ENCODE peak calls at places on chromosomes 11 and 22, in nine cellular contexts. Z, O, G, V, F, P, D, I and T are unnamed samples.

GRCh38 chr22:44164031-44164430 is 16.7 kb upstream of the PARVG start:
- DNase-seq in Z (peak), O (no peak), G (no peak), V (no peak), F (no peak), P (no peak), D (no peak), I (no peak), T (no peak)

GRCh38 chr22:45082795-45083194 is 73.0 kb upstream of the PHF21B start:
- DNase-seq in Z (no peak), O (no peak), G (no peak), V (no peak), F (no peak), P (no peak), D (peak), I (no peak), T (peak)

GRCh38 chr22:40251106-40251505 is 73.4 kb downstream of the TNRC6B start:
- DNase-seq in Z (no peak), O (no peak), G (no peak), V (no peak), F (no peak), P (no peak), D (no peak), I (no peak), T (no peak)

GRCh38 chr11:32893091-32893946 is 708 bp downstream of the QSER1 start:
- DNase-seq in Z (peak), O (no peak), G (no peak), V (peak), F (peak), P (peak), D (peak), I (peak), T (no peak)

GRCh38 chr11:57001674-57002401 is 13.1 kb downstream of the OR5AK2 start:
- DNase-seq in Z (no peak), O (no peak), G (no peak), V (no peak), F (no peak), P (no peak), D (no peak), I (no peak), T (no peak)

GRCh38 chr22:32177221-32177765 is 18.2 kb upstream of the C22orf42 start:
- DNase-seq in Z (no peak), O (no peak), G (no peak), V (no peak), F (no peak), P (no peak), D (no peak), I (no peak), T (no peak)

GRCh38 chr11:45383229-45383628 is 97.1 kb upstream of the SYT13 start:
- DNase-seq in Z (no peak), O (no peak), G (peak), V (no peak), F (no peak), P (no peak), D (no peak), I (no peak), T (no peak)

GRCh38 chr22:22026157-22026831 is 43.7 kb upstream of the TOP3B start:
- DNase-seq in Z (no peak), O (no peak), G (no peak), V (no peak), F (no peak), P (no peak), D (no peak), I (no peak), T (no peak)

GRCh38 chr11:6395470-6396060 is 5.3 kb downstream of the SMPD1 start:
- DNase-seq in Z (peak), O (no peak), G (no peak), V (no peak), F (no peak), P (no peak), D (no peak), I (no peak), T (no peak)

GRCh38 chr11:130905512-130905911 is 10.8 kb downstream of the SNX19 start:
- DNase-seq in Z (no peak), O (no peak), G (no peak), V (no peak), F (no peak), P (no peak), D (no peak), I (no peak), T (no peak)

GRCh38 chr11:34968862-34969261 is 52.4 kb downstream of the PDHX start:
- DNase-seq in Z (no peak), O (no peak), G (no peak), V (no peak), F (no peak), P (no peak), D (no peak), I (no peak), T (no peak)

GRCh38 chr11:3146612-3147256 is 18.4 kb downstream of the OSBPL5 start:
- DNase-seq in Z (no peak), O (peak), G (no peak), V (no peak), F (no peak), P (no peak), D (no peak), I (no peak), T (no peak)

GRCh38 chr22:35548762-35549106 is 8.1 kb downstream of the RASD2 start:
- DNase-seq in Z (no peak), O (no peak), G (no peak), V (no peak), F (no peak), P (no peak), D (no peak), I (no peak), T (no peak)

GRCh38 chr11:70826950-70827349 is 425.4 kb downstream of the SHANK2 start:
- DNase-seq in Z (no peak), O (no peak), G (no peak), V (no peak), F (no peak), P (no peak), D (no peak), I (no peak), T (no peak)

GRCh38 chr11:15793032-15793996 is 563.0 kb downstream of the SOX6 start:
- DNase-seq in Z (no peak), O (peak), G (peak), V (no peak), F (no peak), P (no peak), D (no peak), I (peak), T (no peak)

GRCh38 chr11:67240575-67241389 is 25.5 kb upstream of the GRK2 start:
- DNase-seq in Z (peak), O (no peak), G (peak), V (peak), F (no peak), P (peak), D (peak), I (peak), T (no peak)

GRCh38 chr11:5639953-5640352 is 15.2 kb downstream of the TRIM34 start:
- DNase-seq in Z (no peak), O (no peak), G (no peak), V (no peak), F (no peak), P (no peak), D (no peak), I (no peak), T (no peak)

GRCh38 chr11:46345131-46345597 is 2.1 kb upstream of the DGKZ start:
- DNase-seq in Z (no peak), O (no peak), G (no peak), V (no peak), F (no peak), P (no peak), D (peak), I (peak), T (no peak)

GRCh38 chr11:111388842-111389241 is 9.8 kb upstream of the POU2AF1 start:
- DNase-seq in Z (no peak), O (no peak), G (no peak), V (no peak), F (no peak), P (no peak), D (no peak), I (peak), T (no peak)

GRCh38 chr11:131666617-131667016 is 296.2 kb downstream of the NTM start:
- DNase-seq in Z (no peak), O (no peak), G (peak), V (no peak), F (no peak), P (no peak), D (no peak), I (no peak), T (no peak)

GRCh38 chr11:45864041-45864440 is 16.8 kb downstream of the CRY2 start:
- DNase-seq in Z (no peak), O (no peak), G (no peak), V (no peak), F (no peak), P (no peak), D (no peak), I (no peak), T (no peak)

GRCh38 chr22:26939466-26939865 is 282.1 kb downstream of the MIAT start:
- DNase-seq in Z (no peak), O (no peak), G (no peak), V (no peak), F (no peak), P (no peak), D (no peak), I (no peak), T (no peak)

GRCh38 chr11:46134061-46134460 is 12.8 kb upstream of the PHF21A start:
- DNase-seq in Z (no peak), O (no peak), G (no peak), V (no peak), F (no peak), P (no peak), D (no peak), I (no peak), T (no peak)

GRCh38 chr11:94455861-94456260 is 37.8 kb downstream of the MRE11 start:
- DNase-seq in Z (no peak), O (no peak), G (no peak), V (peak), F (no peak), P (peak), D (no peak), I (peak), T (no peak)

GRCh38 chr22:24938741-24939341 is 7.7 kb downstream of the LHFPL7 start:
- DNase-seq in Z (no peak), O (no peak), G (no peak), V (peak), F (no peak), P (peak), D (peak), I (peak), T (no peak)

GRCh38 chr22:37352481-37352880 is 70.2 kb downstream of the CYTH4 start:
- DNase-seq in Z (no peak), O (no peak), G (no peak), V (no peak), F (no peak), P (no peak), D (no peak), I (no peak), T (no peak)

GRCh38 chr11:107719557-107720304 is 7.9 kb upstream of the SLN start:
- DNase-seq in Z (no peak), O (no peak), G (no peak), V (no peak), F (no peak), P (no peak), D (no peak), I (no peak), T (no peak)

GRCh38 chr11:118892515-118892914 is 8.8 kb downstream of the CXCR5 start:
- DNase-seq in Z (peak), O (no peak), G (no peak), V (no peak), F (no peak), P (peak), D (no peak), I (no peak), T (no peak)

GRCh38 chr11:62402226-62402625 is 16.6 kb upstream of the SCGB1A1 start:
- DNase-seq in Z (peak), O (no peak), G (no peak), V (no peak), F (peak), P (no peak), D (no peak), I (no peak), T (no peak)

GRCh38 chr22:50641696-50642607 is 14.0 kb upstream of the ARSA start:
- DNase-seq in Z (no peak), O (no peak), G (no peak), V (peak), F (no peak), P (no peak), D (no peak), I (no peak), T (peak)

GRCh38 chr11:93573184-93573583 is 30.0 kb upstream of the SMCO4 start:
- DNase-seq in Z (no peak), O (no peak), G (no peak), V (no peak), F (no peak), P (no peak), D (no peak), I (no peak), T (no peak)

GRCh38 chr11:69086152-69086551 is 37.4 kb downstream of the TPCN2 start:
- DNase-seq in Z (no peak), O (no peak), G (no peak), V (no peak), F (no peak), P (no peak), D (no peak), I (no peak), T (peak)

GRCh38 chr11:128776434-128777284 is 82.8 kb downstream of the FLI1 start:
- DNase-seq in Z (no peak), O (no peak), G (no peak), V (peak), F (no peak), P (peak), D (peak), I (no peak), T (no peak)

GRCh38 chr22:37303821-37304274 is 21.5 kb downstream of the CYTH4 start:
- DNase-seq in Z (no peak), O (peak), G (peak), V (peak), F (no peak), P (no peak), D (no peak), I (peak), T (no peak)

GRCh38 chr11:46275964-46276641 is 1.4 kb upstream of the CREB3L1 start:
- DNase-seq in Z (no peak), O (no peak), G (no peak), V (peak), F (no peak), P (peak), D (no peak), I (no peak), T (no peak)

GRCh38 chr11:76623171-76623883 is 47.2 kb downstream of the LRRC32 start:
- DNase-seq in Z (no peak), O (peak), G (no peak), V (no peak), F (no peak), P (no peak), D (no peak), I (no peak), T (no peak)

GRCh38 chr11:35045219-35045819 is 93.7 kb upstream of the CD44 start:
- DNase-seq in Z (no peak), O (no peak), G (no peak), V (peak), F (no peak), P (peak), D (no peak), I (no peak), T (no peak)